ENCODE peak calls at places on chromosomes 12 and 14, in five cellular contexts. One of them, this sample, is unnamed.

GRCh38 chr12:52027085-52027843 is 20.5 kb downstream of the TAMALIN start:
- DNase-seq in AG09309: no peak
- DNase-seq in fibroblast of pulmonary artery: no peak
- DNase-seq in retinal pigment epithelial cell: no peak
- DNase-seq in cardiac muscle cell: peak; percentile 82
- DNase-seq in this sample: no peak

GRCh38 chr12:102169922-102170698 is 27.5 kb downstream of the PMCH start:
- DNase-seq in retinal pigment epithelial cell: peak; percentile 4
- DNase-seq in cardiac muscle cell: peak; percentile 42
- DNase-seq in AG09309: no peak
- DNase-seq in fibroblast of pulmonary artery: peak; percentile 59
- DNase-seq in this sample: peak; percentile 44

GRCh38 chr12:131047789-131048610 is 94.3 kb downstream of the ADGRD1 start:
- DNase-seq in cardiac muscle cell: no peak
- DNase-seq in retinal pigment epithelial cell: no peak
- DNase-seq in AG09309: no peak
- DNase-seq in fibroblast of pulmonary artery: no peak
- DNase-seq in this sample: no peak

GRCh38 chr12:122031342-122032216 is 9.9 kb downstream of the BCL7A start:
- DNase-seq in fibroblast of pulmonary artery: peak; percentile 39
- DNase-seq in cardiac muscle cell: peak; percentile 49
- DNase-seq in retinal pigment epithelial cell: no peak
- DNase-seq in AG09309: no peak
- DNase-seq in this sample: peak; percentile 53

GRCh38 chr12:71220295-71220694 is 62.5 kb upstream of the TSPAN8 start:
- DNase-seq in cardiac muscle cell: no peak
- DNase-seq in AG09309: no peak
- DNase-seq in fibroblast of pulmonary artery: no peak
- DNase-seq in retinal pigment epithelial cell: no peak
- DNase-seq in this sample: no peak

GRCh38 chr12:130952106-130952505 is 1.6 kb upstream of the ADGRD1 start:
- DNase-seq in retinal pigment epithelial cell: no peak
- DNase-seq in fibroblast of pulmonary artery: no peak
- DNase-seq in cardiac muscle cell: no peak
- DNase-seq in AG09309: no peak
- DNase-seq in this sample: no peak

GRCh38 chr12:46365951-46366379 is 6.6 kb downstream of the SLC38A2 start:
- DNase-seq in AG09309: no peak
- DNase-seq in retinal pigment epithelial cell: no peak
- DNase-seq in cardiac muscle cell: no peak
- DNase-seq in fibroblast of pulmonary artery: peak; percentile 39
- DNase-seq in this sample: no peak

GRCh38 chr12:120961604-120962486 is 16.5 kb upstream of the HNF1A start:
- DNase-seq in AG09309: no peak
- DNase-seq in fibroblast of pulmonary artery: no peak
- DNase-seq in retinal pigment epithelial cell: no peak
- DNase-seq in cardiac muscle cell: no peak
- DNase-seq in this sample: no peak

GRCh38 chr14:76917158-76917596 is 91.0 kb downstream of the LRRC74A start:
- DNase-seq in fibroblast of pulmonary artery: peak; percentile 86
- DNase-seq in cardiac muscle cell: peak; percentile 71
- DNase-seq in AG09309: no peak
- DNase-seq in retinal pigment epithelial cell: peak; percentile 48
- DNase-seq in this sample: peak; percentile 80

GRCh38 chr12:11886339-11886738 is 184.4 kb upstream of the BCL2L14 start:
- DNase-seq in retinal pigment epithelial cell: no peak
- DNase-seq in cardiac muscle cell: no peak
- DNase-seq in fibroblast of pulmonary artery: no peak
- DNase-seq in AG09309: no peak
- DNase-seq in this sample: peak; percentile 63

GRCh38 chr12:18849761-18850160 is 111.8 kb downstream of the CAPZA3 start:
- DNase-seq in fibroblast of pulmonary artery: no peak
- DNase-seq in cardiac muscle cell: no peak
- DNase-seq in AG09309: no peak
- DNase-seq in retinal pigment epithelial cell: no peak
- DNase-seq in this sample: no peak

GRCh38 chr12:72995616-72996015 is 723.4 kb downstream of the TRHDE start:
- DNase-seq in retinal pigment epithelial cell: no peak
- DNase-seq in cardiac muscle cell: no peak
- DNase-seq in AG09309: no peak
- DNase-seq in fibroblast of pulmonary artery: no peak
- DNase-seq in this sample: no peak

GRCh38 chr12:130557876-130558770 is 158.0 kb downstream of the RIMBP2 start:
- DNase-seq in retinal pigment epithelial cell: no peak
- DNase-seq in cardiac muscle cell: no peak
- DNase-seq in AG09309: no peak
- DNase-seq in fibroblast of pulmonary artery: no peak
- DNase-seq in this sample: no peak

GRCh38 chr12:131698286-131698685 is 12.6 kb upstream of the SFSWAP start:
- DNase-seq in retinal pigment epithelial cell: no peak
- DNase-seq in AG09309: no peak
- DNase-seq in fibroblast of pulmonary artery: no peak
- DNase-seq in cardiac muscle cell: no peak
- DNase-seq in this sample: no peak

GRCh38 chr12:55726911-55727310 is 1.9 kb downstream of the CD63 start:
- DNase-seq in retinal pigment epithelial cell: no peak
- DNase-seq in AG09309: no peak
- DNase-seq in fibroblast of pulmonary artery: no peak
- DNase-seq in cardiac muscle cell: no peak
- DNase-seq in this sample: no peak

GRCh38 chr12:109718390-109718789 is 4.8 kb downstream of the FAM222A start:
- DNase-seq in fibroblast of pulmonary artery: no peak
- DNase-seq in retinal pigment epithelial cell: no peak
- DNase-seq in cardiac muscle cell: peak; percentile 47
- DNase-seq in AG09309: no peak
- DNase-seq in this sample: no peak

GRCh38 chr14:73685328-73685727 is 28.9 kb downstream of the PNMA1 start:
- DNase-seq in fibroblast of pulmonary artery: no peak
- DNase-seq in AG09309: no peak
- DNase-seq in retinal pigment epithelial cell: no peak
- DNase-seq in cardiac muscle cell: no peak
- DNase-seq in this sample: peak; percentile 57

GRCh38 chr12:49043856-49044258 is 16.7 kb downstream of the KMT2D start:
- DNase-seq in retinal pigment epithelial cell: no peak
- DNase-seq in cardiac muscle cell: peak; percentile 69
- DNase-seq in fibroblast of pulmonary artery: peak; percentile 66
- DNase-seq in AG09309: no peak
- DNase-seq in this sample: peak; percentile 56

GRCh38 chr14:58296731-58297130 is 1.6 kb upstream of the ARID4A start:
- DNase-seq in retinal pigment epithelial cell: no peak
- DNase-seq in fibroblast of pulmonary artery: peak; percentile 27
- DNase-seq in AG09309: no peak
- DNase-seq in cardiac muscle cell: no peak
- DNase-seq in this sample: peak; percentile 41

GRCh38 chr12:76346798-76347420 is 1.3 kb downstream of the BBS10 start:
- DNase-seq in cardiac muscle cell: peak; percentile 55
- DNase-seq in retinal pigment epithelial cell: no peak
- DNase-seq in fibroblast of pulmonary artery: peak; percentile 82
- DNase-seq in AG09309: no peak
- DNase-seq in this sample: peak; percentile 68

GRCh38 chr12:71797506-71797905 is 42.1 kb upstream of the TBC1D15 start:
- DNase-seq in retinal pigment epithelial cell: no peak
- DNase-seq in cardiac muscle cell: no peak
- DNase-seq in AG09309: no peak
- DNase-seq in fibroblast of pulmonary artery: no peak
- DNase-seq in this sample: no peak

GRCh38 chr12:47867496-47867941 is 37.3 kb downstream of the VDR start:
- DNase-seq in fibroblast of pulmonary artery: peak; percentile 90
- DNase-seq in retinal pigment epithelial cell: no peak
- DNase-seq in AG09309: peak; percentile 49
- DNase-seq in cardiac muscle cell: no peak
- DNase-seq in this sample: peak; percentile 87

GRCh38 chr14:55446833-55447232 is 6.4 kb upstream of the TBPL2 start:
- DNase-seq in fibroblast of pulmonary artery: peak; percentile 85
- DNase-seq in retinal pigment epithelial cell: no peak
- DNase-seq in AG09309: peak; percentile 67
- DNase-seq in cardiac muscle cell: peak; percentile 43
- DNase-seq in this sample: peak; percentile 50

GRCh38 chr12:55822228-55822627 is 4.4 kb downstream of the ORMDL2 start:
- DNase-seq in retinal pigment epithelial cell: no peak
- DNase-seq in fibroblast of pulmonary artery: no peak
- DNase-seq in AG09309: no peak
- DNase-seq in cardiac muscle cell: peak; percentile 42
- DNase-seq in this sample: peak; percentile 18

GRCh38 chr14:69088523-69089445 is 64.1 kb downstream of the DCAF5 start:
- DNase-seq in cardiac muscle cell: no peak
- DNase-seq in AG09309: no peak
- DNase-seq in retinal pigment epithelial cell: no peak
- DNase-seq in fibroblast of pulmonary artery: peak; percentile 49
- DNase-seq in this sample: peak; percentile 52

GRCh38 chr12:68310370-68310769 is 21.8 kb downstream of the MDM1 start:
- DNase-seq in cardiac muscle cell: no peak
- DNase-seq in fibroblast of pulmonary artery: peak; percentile 73
- DNase-seq in AG09309: peak; percentile 60
- DNase-seq in retinal pigment epithelial cell: peak; percentile 36
- DNase-seq in this sample: peak; percentile 63

GRCh38 chr14:76923422-76924362 is 97.5 kb downstream of the LRRC74A start:
- DNase-seq in fibroblast of pulmonary artery: no peak
- DNase-seq in cardiac muscle cell: no peak
- DNase-seq in retinal pigment epithelial cell: no peak
- DNase-seq in AG09309: no peak
- DNase-seq in this sample: no peak

DNA sequence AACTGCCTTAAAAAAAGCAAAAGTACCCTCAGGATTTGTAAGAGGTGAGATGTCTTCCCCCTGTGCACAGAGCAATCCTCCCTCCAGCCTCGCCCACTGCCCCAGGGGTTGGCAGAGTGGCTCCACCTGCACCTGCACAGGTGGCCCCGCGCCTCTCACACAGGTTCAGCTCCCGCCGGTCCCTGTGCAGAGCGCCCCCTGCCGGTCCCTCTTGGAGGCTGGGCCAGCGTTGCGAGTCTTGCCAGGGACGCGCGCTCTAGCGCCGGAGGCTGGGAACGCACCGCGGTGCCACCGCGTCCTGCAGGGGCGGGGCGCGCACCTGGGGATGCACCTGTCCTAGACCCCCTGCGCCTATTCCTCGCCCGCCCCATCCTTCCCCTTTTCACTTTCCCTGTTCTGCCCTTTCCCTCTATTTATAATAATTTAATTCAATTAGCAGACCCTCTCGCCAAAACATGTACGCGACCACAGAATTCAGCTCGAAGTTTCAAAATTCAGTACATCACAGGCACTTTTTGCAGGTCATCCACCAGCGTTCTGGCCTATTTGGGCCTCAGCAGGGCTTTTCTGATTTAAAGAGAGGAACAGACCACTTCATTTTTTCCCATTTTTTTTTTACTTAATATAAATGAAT is 618.6 kb downstream of the AACS start:
- DNase-seq in cardiac muscle cell: peak; percentile 83
- DNase-seq in retinal pigment epithelial cell: no peak
- DNase-seq in AG09309: no peak
- DNase-seq in fibroblast of pulmonary artery: no peak
- DNase-seq in this sample: no peak
- TF ChIP-seq CTCF in cardiac muscle cell: no peak
- TF ChIP-seq CTCF in retinal pigment epithelial cell: peak; percentile 4
- TF ChIP-seq CTCF in AG09309: no peak
- TF ChIP-seq CTCF in fibroblast of pulmonary artery: no peak
- TF ChIP-seq CTCF in this sample: no peak

DNA sequence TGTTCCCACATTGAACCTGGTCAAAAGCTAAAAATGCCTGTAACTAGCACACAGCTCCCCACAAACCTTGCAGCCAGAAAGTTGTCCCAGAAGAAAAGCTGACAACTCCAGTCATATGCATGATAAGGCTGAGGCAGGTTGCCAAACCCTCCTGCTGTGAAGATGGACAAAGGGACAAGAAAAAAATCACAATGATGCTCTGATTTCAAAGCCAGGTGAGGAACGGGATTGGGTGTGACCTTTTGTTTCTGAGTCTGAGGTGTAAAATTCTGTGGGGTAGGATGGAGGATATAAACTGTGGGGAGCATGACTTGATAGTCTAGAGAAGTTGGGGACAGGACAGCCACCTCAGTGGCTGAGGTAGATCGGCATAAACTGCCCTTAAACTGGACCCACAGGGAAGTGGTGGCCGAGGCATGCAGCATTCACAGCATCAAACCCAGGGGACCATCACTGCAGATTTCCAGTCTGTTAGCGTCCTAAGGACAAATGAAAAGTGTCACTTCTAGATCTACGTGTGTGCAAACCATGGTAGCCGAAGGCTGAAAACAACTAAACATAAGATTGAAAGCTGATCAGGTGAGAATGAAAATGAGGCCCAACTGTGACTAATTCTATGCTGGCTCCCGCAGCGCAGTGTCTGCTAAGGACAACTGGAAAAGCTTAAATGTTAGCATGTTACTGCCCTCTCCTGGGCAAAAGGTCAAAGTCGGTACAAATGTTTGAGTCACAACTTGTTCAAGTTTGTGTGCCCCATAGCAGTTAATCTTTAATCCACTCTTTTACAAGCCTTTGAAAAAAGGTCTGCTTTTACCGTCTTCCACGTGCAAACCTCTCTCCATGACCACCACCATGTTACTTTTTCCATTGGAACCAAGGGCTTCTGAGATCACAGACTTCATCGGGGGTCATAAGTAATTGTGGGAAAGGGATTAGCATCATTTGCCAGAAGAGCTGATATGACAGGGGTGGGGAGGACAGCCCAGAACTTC is 39.8 kb downstream of the GRIN2B start:
- DNase-seq in retinal pigment epithelial cell: peak; percentile 52
- DNase-seq in fibroblast of pulmonary artery: peak; percentile 42
- DNase-seq in AG09309: no peak
- DNase-seq in cardiac muscle cell: peak; percentile 75
- DNase-seq in this sample: peak; percentile 80
- TF ChIP-seq CTCF in retinal pigment epithelial cell: peak; percentile 40
- TF ChIP-seq CTCF in fibroblast of pulmonary artery: peak; percentile 5
- TF ChIP-seq CTCF in AG09309: no peak
- TF ChIP-seq CTCF in cardiac muscle cell: peak; percentile 25
- TF ChIP-seq CTCF in this sample: peak; percentile 41

DNA sequence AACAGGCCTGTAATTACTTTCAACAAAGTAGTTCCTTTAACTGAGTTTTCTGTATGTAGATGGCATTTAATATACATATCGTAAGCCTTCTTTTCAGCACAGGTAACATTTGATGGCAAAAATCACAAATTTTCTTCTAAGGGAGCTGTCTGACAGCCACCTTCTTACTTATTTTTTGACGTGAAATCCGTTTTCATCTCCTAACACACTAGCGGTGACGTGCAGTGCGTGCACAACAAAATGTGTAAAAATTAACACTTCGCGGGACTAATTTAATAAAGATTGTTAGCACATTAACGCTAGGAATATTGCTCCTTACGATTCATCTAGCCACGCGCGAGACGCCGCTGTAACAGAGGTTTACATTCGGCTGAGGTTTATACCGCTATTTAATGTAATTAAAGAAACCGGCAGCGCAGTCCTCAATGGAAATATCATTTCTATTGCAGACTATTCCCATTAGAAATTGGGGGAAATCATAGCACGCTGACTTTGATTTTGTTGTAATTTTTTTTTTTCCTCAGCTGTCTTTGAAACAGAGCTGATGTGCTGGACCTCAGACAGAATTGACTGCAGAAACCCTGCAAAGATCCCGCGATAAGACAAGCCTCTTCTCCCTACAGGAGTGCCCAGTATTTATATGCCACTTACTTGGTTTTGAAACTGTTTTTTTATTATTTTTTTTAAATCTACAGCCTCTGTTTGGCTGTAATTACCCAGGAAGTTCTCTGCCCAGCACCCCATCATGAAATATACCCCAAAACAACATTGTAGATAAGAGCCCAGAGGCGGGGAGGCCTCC is 31.3 kb downstream of the BCL11B start:
- DNase-seq in retinal pigment epithelial cell: no peak
- DNase-seq in cardiac muscle cell: no peak
- DNase-seq in fibroblast of pulmonary artery: no peak
- DNase-seq in AG09309: no peak
- DNase-seq in this sample: no peak
- TF ChIP-seq CTCF in retinal pigment epithelial cell: no peak
- TF ChIP-seq CTCF in cardiac muscle cell: no peak
- TF ChIP-seq CTCF in fibroblast of pulmonary artery: no peak
- TF ChIP-seq CTCF in AG09309: no peak
- TF ChIP-seq CTCF in this sample: no peak

GRCh38 chr12:53886996-53887395 is 51.6 kb upstream of the HOXC13 start:
- DNase-seq in fibroblast of pulmonary artery: no peak
- DNase-seq in AG09309: no peak
- DNase-seq in cardiac muscle cell: no peak
- DNase-seq in retinal pigment epithelial cell: no peak
- DNase-seq in this sample: no peak
- TF ChIP-seq CTCF in fibroblast of pulmonary artery: no peak
- TF ChIP-seq CTCF in AG09309: no peak
- TF ChIP-seq CTCF in cardiac muscle cell: no peak
- TF ChIP-seq CTCF in retinal pigment epithelial cell: no peak
- TF ChIP-seq CTCF in this sample: no peak